ENCODE peak calls at places on chromosomes 12 and 14, in six cellular contexts. C is adipocyte, A is lung, Q is cardiac muscle cell, M is thyroid gland, G is uterus. P is an unnamed sample.

GRCh38 chr12:3224530-3224903 is 147.3 kb downstream of the TSPAN9 start:
- DNase-seq in Q (no peak), C (no peak), A (no peak), M (no peak), G (no peak), P (peak; percentile 61)

GRCh38 chr12:25557830-25558436 is 4.8 kb upstream of the LMNTD1 start:
- DNase-seq in A (no peak), Q (peak; percentile 69), G (no peak), M (peak; percentile 15), C (peak; percentile 85), P (no peak)

GRCh38 chr12:114032801-114033200 is 66.7 kb upstream of the RBM19 start:
- DNase-seq in G (no peak), A (no peak), Q (no peak), C (no peak), M (no peak), P (no peak)

GRCh38 chr14:58465425-58465824 is 37.9 kb downstream of the KIAA0586 start:
- DNase-seq in A (no peak), M (no peak), Q (no peak), G (no peak), C (peak; percentile 19), P (no peak)

GRCh38 chr14:50008562-50009355 is 107.6 kb downstream of the VCPKMT start:
- DNase-seq in A (no peak), G (no peak), C (no peak), Q (no peak), M (no peak), P (no peak)

GRCh38 chr14:99055019-99055418 is 217.0 kb downstream of the BCL11B start:
- DNase-seq in G (no peak), Q (no peak), C (peak; percentile 15), M (no peak), A (no peak), P (no peak)

GRCh38 chr12:130715996-130716917 is at the start of gene RIMBP2:
- DNase-seq in G (peak; percentile 37), A (no peak), C (peak; percentile 41), Q (peak; percentile 77), M (peak; percentile 66), P (no peak)

GRCh38 chr14:29927596-29928341 is at the start of gene PRKD1:
- DNase-seq in Q (peak; percentile 88), A (peak; percentile 59), C (peak; percentile 85), M (peak; percentile 76), G (peak; percentile 54), P (peak; percentile 76)

GRCh38 chr12:21819678-21820077 is 45.2 kb upstream of the KCNJ8 start:
- DNase-seq in C (peak; percentile 17), M (no peak), Q (no peak), A (no peak), G (no peak), P (no peak)

GRCh38 chr14:40164083-40164482 is 731.9 kb upstream of the FBXO33 start:
- DNase-seq in M (no peak), C (no peak), G (no peak), A (no peak), Q (no peak), P (no peak)

GRCh38 chr12:67442347-67442841 is 173.2 kb downstream of the CAND1 start:
- DNase-seq in M (peak; percentile 81), A (no peak), G (no peak), C (no peak), Q (no peak), P (peak; percentile 60)

GRCh38 chr12:24042651-24043050 is 93.2 kb upstream of the SOX5 start:
- DNase-seq in M (no peak), A (no peak), Q (no peak), G (no peak), C (no peak), P (no peak)

GRCh38 chr14:89681086-89682018 is 264.3 kb upstream of the FOXN3 start:
- DNase-seq in C (peak; percentile 32), M (no peak), Q (no peak), A (no peak), G (no peak), P (no peak)

GRCh38 chr12:78387721-78388120 is 476.9 kb upstream of the SYT1 start:
- DNase-seq in C (no peak), Q (no peak), G (no peak), M (no peak), A (no peak), P (no peak)

GRCh38 chr12:68932701-68933563 is at the start of gene CPM:
- DNase-seq in C (peak; percentile 86), Q (peak; percentile 84), M (peak; percentile 63), A (peak; percentile 78), G (peak; percentile 18), P (peak; percentile 85)

GRCh38 chr12:24172031-24172772 is 222.7 kb upstream of the SOX5 start:
- DNase-seq in A (no peak), M (no peak), Q (no peak), G (no peak), C (no peak), P (no peak)

GRCh38 chr12:84922721-84923120 is 10.1 kb upstream of the SLC6A15 start:
- DNase-seq in G (no peak), M (no peak), A (no peak), C (peak; percentile 9), Q (no peak), P (no peak)

GRCh38 chr14:99633141-99633540 is 11.8 kb upstream of the HHIPL1 start:
- DNase-seq in A (no peak), C (no peak), Q (no peak), G (no peak), M (no peak), P (peak; percentile 32)

GRCh38 chr12:84463756-84464495 is 448.7 kb downstream of the SLC6A15 start:
- DNase-seq in G (no peak), A (no peak), C (peak; percentile 75), M (no peak), Q (no peak), P (no peak)

GRCh38 chr12:24608637-24609285 is 340.1 kb downstream of the BCAT1 start:
- DNase-seq in C (no peak), G (no peak), A (no peak), M (no peak), Q (no peak), P (no peak)

GRCh38 chr14:66037361-66037760 is 448.8 kb upstream of the CCDC196 start:
- DNase-seq in Q (no peak), G (no peak), M (no peak), A (no peak), C (no peak), P (peak; percentile 38)

GRCh38 chr14:68098834-68099233 is 279.3 kb downstream of the RAD51B start:
- DNase-seq in G (no peak), M (no peak), A (no peak), C (no peak), Q (no peak), P (no peak)

GRCh38 chr12:105622220-105622619 is 291.7 kb downstream of the C12orf75 start:
- DNase-seq in A (no peak), C (no peak), G (no peak), Q (no peak), M (peak; percentile 25), P (no peak)

DNA sequence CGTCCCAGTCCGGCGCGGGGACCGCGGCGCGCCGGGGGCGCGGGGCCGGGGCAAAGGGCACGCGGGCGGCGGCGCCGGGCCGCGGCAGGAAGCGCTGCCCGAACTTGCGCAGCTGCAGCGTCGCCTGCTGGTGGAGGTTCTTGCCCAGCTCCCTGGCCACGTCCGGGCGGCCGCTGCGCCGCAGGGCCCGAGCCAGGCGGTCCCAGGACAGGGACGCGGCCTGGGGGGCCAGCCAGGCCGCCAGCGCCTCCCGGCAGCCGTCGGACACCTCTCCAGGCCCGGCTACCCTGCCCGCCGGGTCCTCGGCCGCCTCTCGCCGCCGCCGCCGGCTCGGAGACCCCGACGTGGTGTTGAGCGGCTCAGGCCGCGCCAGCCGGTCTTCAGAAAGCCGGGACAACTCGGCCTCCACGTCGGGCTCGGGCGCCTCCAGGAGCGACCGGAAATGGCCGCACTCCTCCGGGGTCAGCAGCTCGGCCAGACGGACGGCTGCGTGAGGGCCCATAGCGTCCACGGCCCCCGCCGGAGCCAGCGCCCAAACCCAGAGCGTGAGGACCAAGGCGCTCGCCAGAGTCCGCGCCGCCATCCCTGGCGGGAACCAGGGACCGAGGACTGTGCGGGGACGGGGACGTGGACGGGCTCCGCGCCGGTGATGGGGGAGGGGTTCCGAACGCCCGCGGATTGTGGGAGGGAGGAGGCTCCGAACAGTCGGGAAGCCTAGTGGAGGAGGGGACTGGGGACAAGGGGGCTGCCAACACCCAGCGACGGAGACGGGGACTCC is 34.0 kb downstream of the FIGNL2 start:
- DNase-seq in A (peak; percentile 65), M (peak; percentile 69), C (peak; percentile 89), Q (peak; percentile 83), G (peak; percentile 51), P (peak; percentile 94)
- H3K27me3 ChIP-seq in A (no peaks in the 10 kb centered on the region), M (no peaks in the 10 kb centered on the region), C (no peaks in the 10 kb centered on the region), Q (peaks cover 10% of the 10 kb centered on the region), G (no peaks in the 10 kb centered on the region), P (no peaks in the 10 kb centered on the region)

DNA sequence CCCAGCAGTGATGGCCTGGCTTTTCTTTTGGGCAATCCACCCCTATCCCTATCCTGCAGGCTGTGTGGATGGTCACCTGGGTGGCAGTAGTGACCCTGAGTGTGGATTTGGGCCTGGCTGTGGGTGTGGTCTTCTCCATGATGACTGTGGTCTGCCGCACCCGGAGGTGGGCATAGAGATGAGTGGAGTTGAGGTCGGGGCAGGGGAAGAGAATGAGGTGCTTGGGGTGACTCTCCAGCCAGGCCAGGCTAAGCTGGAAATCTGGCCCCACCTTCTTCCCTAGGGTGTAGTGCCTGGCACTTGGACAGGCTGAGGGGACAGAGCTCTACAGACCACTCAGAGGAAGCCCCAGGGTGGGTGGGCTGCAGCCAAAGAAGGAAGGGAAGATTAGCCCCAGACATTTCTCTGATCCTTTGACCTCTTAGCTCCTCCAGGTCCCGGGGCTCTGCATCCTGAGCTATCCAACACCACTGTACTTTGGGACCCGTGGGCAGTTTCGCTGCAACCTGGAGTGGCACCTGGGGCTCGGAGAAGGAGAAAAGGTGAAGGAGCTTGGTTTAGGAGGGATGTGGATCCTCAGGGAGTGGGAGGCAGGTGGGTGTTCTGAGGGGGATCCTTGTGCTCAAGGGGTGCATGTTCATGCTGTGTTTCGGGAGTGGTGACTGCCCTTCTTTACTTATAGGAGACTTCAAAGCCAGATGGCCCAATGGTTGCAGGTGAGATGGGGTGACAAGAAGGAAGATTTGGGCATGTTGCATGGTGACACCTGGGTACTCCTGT is 8.4 kb downstream of the B4GALNT1 start:
- DNase-seq in Q (no peak), A (no peak), C (no peak), M (no peak), G (no peak), P (no peak)
- H3K27me3 ChIP-seq in Q (peaks cover 100% of the 10 kb centered on the region), A (peaks cover 2% of the 10 kb centered on the region), C (peaks cover 87% of the 10 kb centered on the region), M (peaks cover 40% of the 10 kb centered on the region), G (no peaks in the 10 kb centered on the region), P (no peaks in the 10 kb centered on the region)

DNA sequence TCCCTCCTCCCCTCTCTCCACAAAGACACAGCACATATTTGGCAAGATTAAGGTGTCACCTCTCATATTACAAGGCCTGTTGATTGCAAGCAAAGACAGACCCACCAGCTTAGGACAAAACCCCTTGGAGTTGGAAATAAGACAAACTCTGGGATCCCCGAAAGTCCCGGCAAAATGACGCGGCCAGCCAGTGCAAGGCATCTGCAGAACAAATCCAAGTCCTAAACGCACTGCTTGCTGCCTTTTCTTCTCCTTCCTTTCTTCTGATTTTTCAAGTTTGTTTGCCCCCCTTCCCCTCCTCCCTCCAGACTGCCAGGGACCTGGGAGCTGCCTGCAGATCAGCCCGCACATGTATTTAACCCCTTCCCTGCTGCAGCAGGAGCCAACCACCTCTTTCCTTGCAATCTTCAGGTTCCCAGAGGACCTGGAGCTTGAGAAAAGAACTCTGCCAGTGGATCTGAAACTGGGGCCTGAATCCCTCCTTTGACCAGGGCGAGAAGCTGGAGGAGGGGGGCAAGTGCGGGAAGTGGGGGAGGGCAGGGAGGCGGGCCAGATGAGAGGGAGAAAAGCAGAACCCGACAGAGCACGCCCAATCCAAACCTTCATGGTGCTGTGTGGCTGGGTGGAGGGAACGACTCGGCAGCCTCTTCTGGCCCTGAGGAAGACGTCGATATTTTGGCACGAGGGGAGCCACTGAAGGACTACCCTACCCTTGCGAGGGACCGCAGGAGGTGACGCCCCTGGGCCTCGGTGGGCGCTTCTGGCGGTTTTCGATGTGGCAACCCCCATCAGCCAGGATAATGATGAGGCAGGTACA is 2.0 kb upstream of the NTF3 start:
- DNase-seq in Q (peak; percentile 42), M (no peak), G (no peak), A (no peak), C (no peak), P (no peak)
- H3K27me3 ChIP-seq in Q (peaks cover 42% of the 10 kb centered on the region), M (peaks cover 9% of the 10 kb centered on the region), G (peaks cover 29% of the 10 kb centered on the region), A (peaks cover 2% of the 10 kb centered on the region), C (peaks cover 67% of the 10 kb centered on the region), P (no peaks in the 10 kb centered on the region)

GRCh38 chr12:111197545-111197944 is 171.3 kb downstream of the PHETA1 start:
- DNase-seq in M (no peak), A (no peak), Q (no peak), C (no peak), G (no peak), P (no peak)
- H3K27me3 ChIP-seq in M (no peaks in the 10 kb centered on the region), A (peaks cover 6% of the 10 kb centered on the region), Q (no peaks in the 10 kb centered on the region), C (peaks cover 50% of the 10 kb centered on the region), G (peaks cover 3% of the 10 kb centered on the region), P (no peaks in the 10 kb centered on the region)